ENCODE peak calls at places on chromosomes 13 and 19, in four cellular contexts. C, H, M and R are unnamed samples.

GRCh38 chr19:12133069-12133468 is 7.1 kb downstream of the ZNF20 start:
- DNase-seq in M (no peak), H (no peak), C (peak), R (peak)

GRCh38 chr19:47582320-47582909 is 9.5 kb upstream of the ZNF541 start:
- DNase-seq in H (no peak), C (peak), M (no peak), R (peak)

GRCh38 chr13:35954207-35954560 is 177.0 kb downstream of the DCLK1 start:
- DNase-seq in H (no peak), M (no peak), C (no peak), R (no peak)

GRCh38 chr19:58401825-58402433 is 6.5 kb downstream of the RNF225 start:
- DNase-seq in H (no peak), C (peak), M (no peak), R (no peak)

GRCh38 chr13:72952529-72953141 is 106.2 kb upstream of the KLF5 start:
- DNase-seq in M (peak), H (no peak), C (no peak), R (no peak)

GRCh38 chr19:10510301-10510802 is 6.9 kb downstream of the S1PR5 start:
- DNase-seq in M (no peak), C (no peak), H (no peak), R (no peak)

GRCh38 chr13:80132741-80133601 is 208.0 kb downstream of the SPRY2 start:
- DNase-seq in C (peak), H (no peak), M (peak), R (peak)

GRCh38 chr19:50890422-50891252 is 17.4 kb downstream of the KLK2 start:
- DNase-seq in C (peak), H (peak), M (peak), R (peak)

GRCh38 chr13:29439601-29440381 is 155.7 kb downstream of the SLC7A1 start:
- DNase-seq in M (no peak), H (no peak), C (peak), R (no peak)

GRCh38 chr19:20858218-20858617 is 64.8 kb upstream of the ZNF85 start:
- DNase-seq in M (no peak), H (no peak), C (no peak), R (no peak)

GRCh38 chr13:94967183-94968039 is 255.1 kb upstream of the SOX21 start:
- DNase-seq in M (no peak), C (no peak), H (no peak), R (no peak)

GRCh38 chr19:45613926-45614725 is 12.1 kb upstream of the GPR4 start:
- DNase-seq in C (peak), M (peak), H (peak), R (peak)

GRCh38 chr13:83691966-83692365 is 190.3 kb downstream of the SLITRK1 start:
- DNase-seq in H (peak), M (no peak), C (no peak), R (no peak)

GRCh38 chr13:74206061-74206561 is 71.9 kb upstream of the KLF12 start:
- DNase-seq in M (no peak), C (peak), H (peak), R (peak)

GRCh38 chr13:113758651-113759524 is at the start of gene TMEM255B:
- DNase-seq in C (peak), H (no peak), M (peak), R (peak)

GRCh38 chr13:20566424-20566916 is 487 bp upstream of the IFT88 start:
- DNase-seq in M (peak), H (no peak), C (peak), R (peak)

GRCh38 chr13:73335226-73335625 is 276.4 kb downstream of the KLF5 start:
- DNase-seq in M (peak), C (peak), H (peak), R (peak)

GRCh38 chr13:59519776-59520175 is 644.0 kb downstream of the DIAPH3 start:
- DNase-seq in M (no peak), C (peak), H (peak), R (no peak)

GRCh38 chr19:29712744-29713516 is 2.1 kb downstream of the C19orf12 start:
- DNase-seq in C (no peak), M (no peak), H (no peak), R (no peak)

GRCh38 chr13:31201341-31202024 is 1.7 kb downstream of the B3GLCT start:
- DNase-seq in H (no peak), M (no peak), C (peak), R (peak)

GRCh38 chr13:111344471-111345191 is 24.2 kb downstream of the TEX29 start:
- DNase-seq in M (peak), H (peak), C (peak), R (peak)

GRCh38 chr19:30830875-30831274 is 458.7 kb downstream of the ZNF536 start:
- DNase-seq in H (no peak), C (no peak), M (no peak), R (no peak)

GRCh38 chr13:24083722-24084421 is 76.6 kb upstream of the SPATA13 start:
- DNase-seq in M (no peak), C (no peak), H (no peak), R (no peak)

GRCh38 chr19:1045247-1045603 is 5.3 kb downstream of the ABCA7 start:
- DNase-seq in H (no peak), M (peak), C (peak), R (no peak)

GRCh38 chr19:44668985-44669764 is 2.1 kb upstream of the CEACAM19 start:
- DNase-seq in M (peak), H (no peak), C (no peak), R (no peak)

GRCh38 chr19:4506449-4507149 is 11.7 kb downstream of the PLIN4 start:
- DNase-seq in M (no peak), C (peak), H (peak), R (peak)

GRCh38 chr19:1113278-1113985 is 9.6 kb downstream of the GPX4 start:
- DNase-seq in H (peak), C (peak), M (peak), R (peak)

GRCh38 chr19:5690955-5691204 is 785 bp downstream of the RPL36 start:
- DNase-seq in C (no peak), M (no peak), H (no peak), R (peak)

GRCh38 chr19:55642153-55643002 is 1.1 kb upstream of the ZNF581 start:
- DNase-seq in H (no peak), M (peak), C (no peak), R (peak)

GRCh38 chr13:110978390-110978789 is 63.5 kb upstream of the ANKRD10 start:
- DNase-seq in C (no peak), H (no peak), M (no peak), R (peak)